ENCODE peak calls at places on chromosomes 5 and 9, in ten cellular contexts. P is fibroblast of lung; C is IMR-90; K is CD8-positive, alpha-beta memory T cell; X is heart left ventricle; U is transverse colon; R is A549; Y is body of pancreas; Q is tibial nerve; S is hepatocyte. A is an unnamed sample. For H3K4me1, the result is how much of the 10 kb centered on the place peaks cover.

GRCh38 chr9:20683351-20684034 is 566 bp upstream of the FOCAD start:
- DNase-seq in S (peak), R (peak), P (peak), X (peak), U (peak), Q (peak), C (peak), Y (peak), K (peak), A (peak)

GRCh38 chr9:125747053-125747764 is at the start of gene PBX3:
- DNase-seq in S (peak), Y (peak), X (peak), C (no peak), U (peak), P (peak), Q (no peak), R (peak), K (peak), A (peak)

GRCh38 chr5:15320896-15321295 is 179.1 kb upstream of the FBXL7 start:
- DNase-seq in U (no peak), C (no peak), R (no peak), P (no peak), Q (no peak), Y (no peak), K (no peak), S (no peak), X (no peak), A (no peak)

GRCh38 chr9:95963659-95964058 is 88.2 kb downstream of the ERCC6L2 start:
- DNase-seq in Y (no peak), X (no peak), R (no peak), C (no peak), Q (no peak), U (no peak), S (no peak), P (no peak), K (no peak), A (no peak)

GRCh38 chr5:13910227-13910626 is 34.3 kb downstream of the DNAH5 start:
- DNase-seq in S (no peak), Y (no peak), U (no peak), X (no peak), R (no peak), C (no peak), K (no peak), Q (no peak), P (no peak), A (no peak)

GRCh38 chr5:10825897-10826644 is 65.0 kb upstream of the DAP start:
- DNase-seq in K (no peak), P (no peak), C (no peak), X (no peak), Q (no peak), S (no peak), R (no peak), Y (no peak), U (no peak), A (no peak)

GRCh38 chr5:51748667-51749066 is 365.4 kb downstream of the ISL1 start:
- DNase-seq in R (no peak), Q (no peak), Y (no peak), C (no peak), X (no peak), K (no peak), U (no peak), S (no peak), P (no peak), A (no peak)

GRCh38 chr9:94577541-94577940 is 16.1 kb downstream of the FBP2 start:
- DNase-seq in Y (no peak), X (no peak), P (no peak), S (no peak), Q (no peak), U (no peak), C (no peak), K (no peak), R (no peak), A (no peak)

GRCh38 chr9:127838375-127839078 is 15.9 kb downstream of the ENG start:
- DNase-seq in R (peak), U (peak), P (peak), C (peak), X (peak), S (peak), Y (peak), Q (peak), K (no peak), A (peak)

GRCh38 chr5:93909356-93909755 is 168.0 kb upstream of the POU5F2 start:
- DNase-seq in S (no peak), X (no peak), Y (no peak), P (no peak), C (no peak), U (no peak), K (no peak), Q (no peak), R (peak), A (no peak)

GRCh38 chr5:38258319-38259061 is at the start of gene EGFLAM:
- DNase-seq in S (peak), Y (peak), U (no peak), Q (no peak), X (peak), C (no peak), R (peak), P (peak), K (no peak), A (peak)

GRCh38 chr5:151093476-151093889 is 12.6 kb upstream of the TNIP1 start:
- DNase-seq in C (peak), Q (peak), U (no peak), K (no peak), S (peak), R (peak), Y (no peak), X (no peak), P (peak), A (no peak)

GRCh38 chr5:93078082-93079038 is 502.7 kb downstream of the NR2F1-AS1 start:
- DNase-seq in C (peak), Q (no peak), S (peak), K (no peak), Y (peak), U (peak), R (peak), X (peak), P (peak), A (peak)

GRCh38 chr5:61744690-61745619 is 412.9 kb downstream of the ZSWIM6 start:
- DNase-seq in U (no peak), Y (peak), C (no peak), X (no peak), P (no peak), K (no peak), Q (no peak), S (no peak), R (peak), A (no peak)

GRCh38 chr9:73841018-73841417 is 656.1 kb upstream of the RORB start:
- DNase-seq in C (no peak), U (no peak), K (no peak), Q (no peak), R (no peak), Y (no peak), P (no peak), X (no peak), S (no peak), A (no peak)

GRCh38 chr9:110027624-110028023 is 180.3 kb downstream of the C9orf152 start:
- DNase-seq in R (no peak), Y (no peak), Q (peak), U (no peak), C (peak), P (peak), K (no peak), S (no peak), X (peak), A (no peak)

GRCh38 chr9:92631452-92632211 is 38.3 kb downstream of the IPPK start:
- DNase-seq in P (peak), X (no peak), Y (no peak), Q (no peak), U (no peak), C (no peak), K (no peak), R (no peak), S (no peak), A (no peak)

GRCh38 chr5:119022017-119022745 is 33.8 kb upstream of the DTWD2 start:
- DNase-seq in S (peak), X (no peak), K (no peak), P (peak), C (peak), Y (no peak), Q (no peak), U (no peak), R (peak), A (no peak)

GRCh38 chr9:92637331-92637730 is 32.6 kb downstream of the IPPK start:
- DNase-seq in S (no peak), U (no peak), Q (no peak), X (no peak), Y (no peak), C (no peak), P (no peak), K (no peak), R (no peak), A (peak)

GRCh38 chr9:133945314-133945975 is 46.7 kb downstream of the VAV2 start:
- DNase-seq in R (no peak), C (no peak), P (no peak), Q (no peak), U (no peak), S (no peak), Y (peak), K (no peak), X (no peak), A (peak)

GRCh38 chr9:111851536-111851935 is 45.1 kb upstream of the UGCG start:
- DNase-seq in X (no peak), P (peak), Y (no peak), K (no peak), R (peak), S (peak), Q (no peak), U (no peak), C (peak), A (no peak)

GRCh38 chr5:73295447-73295846 is 122.5 kb downstream of the TMEM174 start:
- DNase-seq in Q (no peak), P (no peak), X (no peak), Y (no peak), K (no peak), C (no peak), S (no peak), U (no peak), R (peak), A (no peak)

GRCh38 chr9:7238244-7238637 is 480.5 kb downstream of the KDM4C start:
- DNase-seq in K (no peak), X (no peak), Q (no peak), P (no peak), S (no peak), U (no peak), C (no peak), R (no peak), Y (no peak), A (no peak)

GRCh38 chr5:147989977-147990376 is 73.8 kb upstream of the SPINK5 start:
- DNase-seq in C (no peak), P (no peak), R (no peak), S (no peak), Q (no peak), K (no peak), Y (no peak), U (no peak), X (no peak), A (no peak)

GRCh38 chr5:33102551-33102950 is 338.2 kb upstream of the TARS1 start:
- DNase-seq in C (peak), Y (no peak), K (no peak), U (no peak), S (no peak), R (no peak), P (peak), X (no peak), Q (no peak), A (no peak)

GRCh38 chr9:126665696-126666035 is 51.9 kb downstream of the LMX1B start:
- DNase-seq in C (no peak), S (no peak), R (no peak), X (no peak), U (no peak), K (no peak), P (no peak), Q (no peak), Y (no peak), A (no peak)

GRCh38 chr5:39543335-39543734 is 118.6 kb upstream of the DAB2 start:
- DNase-seq in Y (no peak), C (peak), U (no peak), X (no peak), Q (no peak), K (no peak), P (no peak), R (peak), S (no peak), A (no peak)

GRCh38 chr5:172443441-172444109 is 10.8 kb downstream of the SH3PXD2B start:
- DNase-seq in S (peak), X (peak), P (peak), R (peak), U (peak), K (no peak), Y (peak), C (peak), Q (peak), A (peak)

GRCh38 chr9:34086889-34087288 is 38.2 kb upstream of the UBAP2 start:
- DNase-seq in R (no peak), S (no peak), C (peak), K (no peak), X (no peak), Q (no peak), U (no peak), P (no peak), Y (no peak), A (no peak)

GRCh38 chr5:111697881-111698757 is 58.9 kb downstream of the NREP start:
- DNase-seq in C (peak), P (peak), U (no peak), X (no peak), Q (no peak), R (peak), Y (no peak), S (peak), K (no peak), A (no peak)

GRCh38 chr5:107875834-107876233 is 205.1 kb upstream of the EFNA5 start:
- DNase-seq in K (no peak), P (peak), R (peak), S (peak), Q (no peak), Y (no peak), C (peak), U (no peak), X (no peak), A (no peak)

GRCh38 chr9:6931913-6932312 is 174.1 kb downstream of the KDM4C start:
- DNase-seq in C (peak), R (peak), K (no peak), P (peak), S (peak), X (peak), Q (no peak), U (peak), Y (peak), A (no peak)

GRCh38 chr9:68560131-68560844 is 19.6 kb upstream of the TMEM252 start:
- DNase-seq in S (peak), X (peak), P (peak), R (peak), Q (peak), U (peak), C (peak), Y (peak), K (peak), A (peak)

GRCh38 chr9:134681061-134681661 is 39.6 kb downstream of the COL5A1 start:
- DNase-seq in Q (no peak), Y (no peak), S (no peak), X (no peak), C (peak), P (peak), U (no peak), R (no peak), K (no peak), A (peak)

GRCh38 chr5:163649522-163649921 is 144.1 kb downstream of the MAT2B start:
- DNase-seq in C (peak), Q (no peak), X (no peak), Y (no peak), K (no peak), R (peak), P (peak), S (no peak), U (no peak), A (no peak)

GRCh38 chr9:22528485-22528884 is 81.9 kb downstream of the DMRTA1 start:
- DNase-seq in Q (no peak), S (peak), K (no peak), X (no peak), U (no peak), P (peak), C (peak), Y (no peak), R (peak), A (no peak)

GRCh38 chr5:3220638-3221288 is 374.9 kb upstream of the IRX1 start:
- DNase-seq in U (no peak), P (no peak), Q (no peak), C (no peak), Y (no peak), R (no peak), K (no peak), S (no peak), X (no peak), A (no peak)

GRCh38 chr5:42810905-42811590 is 644 bp downstream of the SELENOP start:
- DNase-seq in X (no peak), R (no peak), C (no peak), U (no peak), Q (no peak), P (no peak), S (no peak), K (no peak), Y (no peak), A (no peak)
- H3K4me3 ChIP-seq in X (peak), R (no peak), C (no peak), U (peak), Q (peak), P (peak), S (peak), K (no peak), Y (peak), A (peak)

DNA sequence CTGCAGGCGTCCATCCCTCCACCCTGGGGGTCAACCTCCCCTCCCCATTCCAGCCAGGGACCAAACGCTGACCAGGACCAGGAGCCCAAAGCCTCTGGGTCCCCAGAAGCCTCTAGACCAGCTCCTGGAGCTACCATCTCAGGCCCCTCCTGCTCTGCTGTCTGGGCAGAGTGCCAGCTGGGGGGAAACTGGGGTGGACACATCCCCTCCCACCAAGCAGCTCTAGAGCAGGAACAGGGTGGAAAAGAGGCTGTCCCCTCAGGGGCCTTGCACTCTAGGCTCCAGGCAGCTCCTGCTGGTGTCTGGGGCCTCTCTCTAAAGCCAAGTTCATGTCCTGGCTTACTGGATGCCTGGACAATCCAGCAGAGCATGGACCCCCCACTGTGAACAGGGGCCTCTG is 4.4 kb downstream of the SSNA1 start:
- DNase-seq in C (no peak), X (no peak), K (no peak), S (no peak), Q (no peak), Y (no peak), P (no peak), U (no peak), R (no peak), A (no peak)
- H3K4me1 ChIP-seq in C (under half), X (half or more), K (under half), S (under half), Q (under half), Y (half or more), P (under half), U (under half), R (under half), A (under half)

GRCh38 chr9:117121331-117121730 is 293.5 kb downstream of the ASTN2 start:
- DNase-seq in Q (no peak), Y (no peak), R (no peak), C (no peak), P (no peak), U (no peak), K (no peak), S (no peak), X (no peak), A (no peak)
- H3K27ac ChIP-seq in Q (no peak), Y (no peak), R (no peak), C (no peak), P (no peak), U (no peak), K (no peak), S (no peak), X (no peak), A (no peak)

GRCh38 chr9:136059321-136059791 is 35.7 kb downstream of the NACC2 start:
- DNase-seq in Y (no peak), R (no peak), K (no peak), C (no peak), P (no peak), U (no peak), Q (no peak), X (no peak), S (peak), A (no peak)

GRCh38 chr9:136056546-136057235 is 38.4 kb downstream of the NACC2 start:
- DNase-seq in Q (no peak), C (no peak), U (no peak), K (no peak), Y (no peak), S (no peak), P (no peak), R (no peak), X (no peak), A (no peak)

GRCh38 chr9:136057236-136058151 is 37.6 kb downstream of the NACC2 start:
- DNase-seq in S (no peak), X (no peak), U (no peak), K (no peak), P (no peak), C (no peak), Y (no peak), Q (no peak), R (no peak), A (no peak)

GRCh38 chr9:136058801-136059302 is 36.2 kb downstream of the NACC2 start:
- DNase-seq in C (no peak), X (no peak), Y (no peak), U (no peak), R (no peak), K (no peak), Q (no peak), S (no peak), P (no peak), A (no peak)

DNA sequence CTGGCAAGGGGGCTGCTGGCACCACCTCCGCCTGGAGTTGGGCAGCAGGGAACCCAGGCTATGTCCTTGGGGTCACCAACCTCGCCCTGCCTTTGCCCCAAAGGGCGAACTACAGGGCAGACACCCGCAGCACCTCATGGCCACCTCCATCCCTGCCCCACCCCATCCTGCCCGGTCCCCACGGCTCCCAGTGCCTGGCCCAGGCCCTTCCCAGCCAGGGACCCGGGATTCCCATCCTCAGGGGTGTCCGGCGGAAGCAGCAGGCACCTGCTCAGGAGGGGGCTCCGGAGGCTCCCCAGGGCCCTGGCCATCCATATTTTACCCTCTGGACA is 37.0 kb downstream of the NACC2 start:
- DNase-seq in K (no peak), U (no peak), P (no peak), R (no peak), C (no peak), Q (no peak), X (no peak), S (no peak), Y (no peak), A (no peak)
- H3K4me3 ChIP-seq in K (no peak), U (no peak), P (no peak), R (no peak), C (no peak), Q (no peak), X (no peak), S (no peak), Y (no peak), A (no peak)

DNA sequence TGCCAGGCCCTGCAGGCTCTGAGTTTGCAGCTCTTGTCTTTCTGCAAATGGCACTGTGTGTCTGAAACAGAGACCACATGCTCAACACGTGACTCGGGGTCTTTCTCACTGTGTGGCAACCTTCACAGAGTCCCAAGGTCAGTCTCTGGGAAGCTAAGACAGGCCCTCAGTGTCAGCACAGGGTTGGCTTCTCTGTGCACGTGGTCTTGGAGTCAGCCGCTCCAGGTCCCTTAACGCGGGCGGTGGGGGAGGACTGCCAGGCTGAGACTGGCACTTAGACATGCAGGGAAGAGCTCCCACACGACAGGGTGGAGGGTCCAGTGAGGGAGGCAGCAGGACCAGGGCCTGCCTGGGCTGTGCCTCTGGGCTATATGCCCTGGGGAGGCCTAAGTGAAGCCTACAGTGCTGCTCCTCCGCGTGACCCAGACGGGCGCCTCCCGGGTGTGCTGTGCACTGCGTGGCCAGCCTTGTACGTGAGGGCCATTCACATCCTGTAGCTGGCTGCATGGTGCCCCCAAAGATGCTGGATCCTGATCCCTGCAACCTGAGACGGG is 76.8 kb downstream of the ADAMTS2 start:
- DNase-seq in R (no peak), S (no peak), C (no peak), X (no peak), P (no peak), K (no peak), Q (no peak), U (peak), Y (no peak), A (no peak)
- H3K4me1 ChIP-seq in R (under half), S (half or more), C (half or more), X (under half), P (half or more), K (under half), Q (half or more), U (under half), Y (under half), A (under half)

GRCh38 chr9:86722706-86723075 is 224.6 kb downstream of the GAS1 start:
- DNase-seq in Y (no peak), U (no peak), S (no peak), Q (no peak), P (no peak), R (no peak), X (no peak), C (no peak), K (no peak), A (no peak)

GRCh38 chr9:86723351-86723750 is 224.0 kb downstream of the GAS1 start:
- DNase-seq in Y (no peak), P (no peak), C (no peak), S (no peak), Q (no peak), R (no peak), X (no peak), K (no peak), U (no peak), A (peak)

GRCh38 chr9:86718373-86718772 is 228.9 kb downstream of the GAS1 start:
- DNase-seq in C (no peak), Q (no peak), S (no peak), X (no peak), R (no peak), Y (no peak), P (no peak), K (no peak), U (no peak), A (no peak)

GRCh38 chr9:86721843-86722705 is 225.2 kb downstream of the GAS1 start:
- DNase-seq in Y (peak), U (no peak), K (no peak), C (peak), X (peak), Q (peak), R (no peak), S (peak), P (peak), A (peak)

GRCh38 chr9:86720893-86721698 is 226.2 kb downstream of the GAS1 start:
- DNase-seq in K (no peak), C (no peak), S (no peak), Y (no peak), U (no peak), Q (no peak), X (no peak), P (peak), R (no peak), A (peak)
- H3K27ac ChIP-seq in K (no peak), C (peak), S (peak), Y (peak), U (no peak), Q (peak), X (peak), P (peak), R (no peak), A (peak)